ENCODE peak calls at places on chromosome 19, in eight cellular contexts. V, Y, W, F, Q, J, H and I are unnamed samples.

GRCh38 chr19:52190679-52191293 is 934 bp downstream of the PPP2R1A start:
- DNase-seq in V (no peak), Y (no peak), W (no peak), F (no peak), Q (no peak), J (peak; percentile 67), H (peak; percentile 55), I (no peak)

GRCh38 chr19:52665047-52665446 is 26.9 kb upstream of the ZNF83 start:
- DNase-seq in V (no peak), Y (no peak), W (no peak), F (no peak), Q (no peak), J (no peak), H (no peak), I (no peak)

GRCh38 chr19:7981661-7982060 is 23.8 kb downstream of the ELAVL1 start:
- DNase-seq in V (no peak), Y (no peak), W (no peak), F (no peak), Q (no peak), J (no peak), H (no peak), I (no peak)

GRCh38 chr19:49664171-49665070 is 1.2 kb downstream of the IRF3 start:
- DNase-seq in V (peak; percentile 98), Y (peak; percentile 89), W (peak; percentile 88), F (peak; percentile 88), Q (peak; percentile 83), J (peak; percentile 94), H (peak; percentile 94), I (peak; percentile 89)

GRCh38 chr19:54136864-54137113 is 773 bp upstream of the CNOT3 start:
- DNase-seq in V (no peak), Y (no peak), W (no peak), F (no peak), Q (no peak), J (no peak), H (no peak), I (no peak)

GRCh38 chr19:30056580-30056979 is 114.5 kb downstream of the URI1 start:
- DNase-seq in V (no peak), Y (no peak), W (no peak), F (no peak), Q (no peak), J (no peak), H (no peak), I (no peak)

GRCh38 chr19:43625918-43626579 is 6.6 kb upstream of the ZNF428 start:
- DNase-seq in V (peak; percentile 34), Y (no peak), W (no peak), F (peak; percentile 3), Q (no peak), J (no peak), H (no peak), I (no peak)

GRCh38 chr19:38425810-38426466 is at the start of gene RASGRP4:
- DNase-seq in V (peak; percentile 41), Y (no peak), W (peak; percentile 25), F (no peak), Q (no peak), J (peak; percentile 76), H (peak; percentile 26), I (no peak)